ENCODE peak calls at places on chromosomes 2 and 18, in six cellular contexts. B, T, S, Q, V and M are unnamed samples.

GRCh38 chr2:106205488-106205887 is 11.4 kb upstream of the UXS1 start:
- DNase-seq in T (no peak), V (no peak), B (no peak), S (no peak), Q (no peak), M (no peak)

GRCh38 chr18:70423988-70424387 is 135.1 kb downstream of the SOCS6 start:
- DNase-seq in S (no peak), B (no peak), T (peak; percentile 66), V (no peak), Q (peak; percentile 71), M (no peak)

GRCh38 chr2:14235667-14236066 is 396.9 kb upstream of the LRATD1 start:
- DNase-seq in T (no peak), Q (no peak), B (no peak), S (no peak), V (no peak), M (no peak)

GRCh38 chr18:49933530-49933929 is 120.2 kb upstream of the ACAA2 start:
- DNase-seq in V (no peak), S (no peak), T (peak; percentile 45), Q (peak; percentile 57), B (no peak), M (no peak)

GRCh38 chr2:117704818-117705217 is 109.7 kb upstream of the DDX18 start:
- DNase-seq in T (no peak), V (no peak), B (no peak), S (no peak), Q (no peak), M (no peak)

GRCh38 chr2:134375935-134376334 is 122.1 kb downstream of the MGAT5 start:
- DNase-seq in S (no peak), V (no peak), Q (peak; percentile 78), B (no peak), T (peak; percentile 67), M (no peak)

GRCh38 chr2:134668821-134669220 is 50.0 kb downstream of the TMEM163 start:
- DNase-seq in T (peak; percentile 75), V (peak; percentile 9), Q (peak; percentile 83), B (peak; percentile 93), S (peak; percentile 65), M (peak; percentile 86)

GRCh38 chr2:64488050-64488974 is 34.4 kb downstream of the LGALSL start:
- DNase-seq in T (peak; percentile 4), Q (peak; percentile 13), V (peak; percentile 61), B (peak; percentile 66), S (peak; percentile 66), M (peak; percentile 63)

GRCh38 chr2:218546012-218546411 is 22.1 kb downstream of the USP37 start:
- DNase-seq in B (no peak), T (no peak), S (no peak), V (no peak), Q (no peak), M (no peak)

GRCh38 chr2:30655660-30656059 is 151.6 kb downstream of the CAPN13 start:
- DNase-seq in S (no peak), V (no peak), B (no peak), Q (peak; percentile 93), T (peak; percentile 93), M (no peak)

GRCh38 chr18:74380916-74381315 is 65.3 kb downstream of the C18orf63 start:
- DNase-seq in V (no peak), T (no peak), B (no peak), S (no peak), Q (no peak), M (no peak)

GRCh38 chr2:131122496-131122895 is 17.4 kb downstream of the PLEKHB2 start:
- DNase-seq in Q (no peak), V (no peak), T (no peak), S (no peak), B (no peak), M (no peak)

GRCh38 chr18:49304746-49305145 is 155.7 kb downstream of the DYM start:
- DNase-seq in T (no peak), S (no peak), B (no peak), V (no peak), Q (no peak), M (no peak)

GRCh38 chr2:108612514-108613183 is 78.4 kb downstream of the LIMS1 start:
- DNase-seq in S (peak; percentile 38), V (peak; percentile 42), T (no peak), Q (no peak), B (peak; percentile 60), M (peak; percentile 34)

GRCh38 chr2:3483227-3483985 is 35.9 kb downstream of the ADI1 start:
- DNase-seq in T (peak; percentile 91), Q (peak; percentile 93), S (no peak), V (peak; percentile 88), B (peak; percentile 73), M (no peak)

GRCh38 chr2:8193686-8194615 is 487.9 kb upstream of the ID2 start:
- DNase-seq in T (no peak), B (no peak), Q (no peak), S (no peak), V (no peak), M (no peak)

GRCh38 chr18:37836071-37836470 is 270.5 kb upstream of the CELF4 start:
- DNase-seq in T (no peak), V (no peak), B (no peak), S (no peak), Q (no peak), M (no peak)

GRCh38 chr2:112790305-112790704 is 6.0 kb upstream of the IL1A start:
- DNase-seq in V (no peak), Q (no peak), S (no peak), B (no peak), T (no peak), M (no peak)

GRCh38 chr2:216710531-216711282 is 15.4 kb upstream of the IGFBP5 start:
- DNase-seq in S (no peak), T (peak; percentile 84), V (peak; percentile 66), B (no peak), Q (peak; percentile 88), M (no peak)

GRCh38 chr2:170747921-170748320 is 22.3 kb upstream of the ERICH2 start:
- DNase-seq in S (no peak), T (peak; percentile 87), Q (peak; percentile 90), B (no peak), V (no peak), M (no peak)

GRCh38 chr2:229173810-229174359 is 97.2 kb downstream of the PID1 start:
- DNase-seq in S (no peak), B (no peak), Q (no peak), T (no peak), V (no peak), M (no peak)

GRCh38 chr18:2134364-2134763 is 436.9 kb downstream of the METTL4 start:
- DNase-seq in S (no peak), V (no peak), B (no peak), T (no peak), Q (no peak), M (no peak)

GRCh38 chr18:62450546-62451395 is 72.1 kb upstream of the ZCCHC2 start:
- DNase-seq in S (no peak), T (peak; percentile 79), Q (peak; percentile 81), V (peak; percentile 50), B (no peak), M (no peak)

GRCh38 chr2:221501210-221501882 is 70.8 kb downstream of the EPHA4 start:
- DNase-seq in T (peak; percentile 84), V (no peak), Q (peak; percentile 88), B (no peak), S (no peak), M (no peak)

GRCh38 chr2:177433402-177433801 is 40.8 kb downstream of the AGPS start:
- DNase-seq in B (no peak), V (no peak), T (peak; percentile 72), Q (peak; percentile 75), S (no peak), M (no peak)

GRCh38 chr2:13006829-13007715 is 290.3 kb downstream of the TRIB2 start:
- DNase-seq in T (peak; percentile 39), V (peak; percentile 49), B (peak; percentile 34), Q (peak; percentile 58), S (peak; percentile 40), M (peak; percentile 34)
- H3K27ac ChIP-seq in T (no peak overlapping the region), V (no peak overlapping the region), B (no peak overlapping the region), Q (no peak overlapping the region), S (no peak overlapping the region), M (no peak overlapping the region)

GRCh38 chr2:234206738-234207137 is 156.2 kb downstream of the SPP2 start:
- DNase-seq in S (no peak), Q (no peak), V (no peak), B (no peak), T (no peak), M (no peak)

GRCh38 chr2:234212534-234212933 is 162.0 kb downstream of the SPP2 start:
- DNase-seq in T (no peak), V (no peak), S (no peak), B (no peak), Q (no peak), M (no peak)

GRCh38 chr2:234211797-234212196 is 161.3 kb downstream of the SPP2 start:
- DNase-seq in Q (peak; percentile 32), B (no peak), V (no peak), S (no peak), T (no peak), M (no peak)
- H3K27ac ChIP-seq in Q (no peak overlapping the region), B (no peak overlapping the region), V (no peak overlapping the region), S (no peak overlapping the region), T (no peak overlapping the region), M (no peak overlapping the region)

GRCh38 chr2:54061272-54061671 is 54.1 kb upstream of the ACYP2 start:
- DNase-seq in V (no peak), B (no peak), Q (no peak), T (no peak), S (no peak), M (no peak)

GRCh38 chr2:54063967-54064535 is 51.4 kb upstream of the ACYP2 start:
- DNase-seq in Q (no peak), T (no peak), B (no peak), V (peak; percentile 73), S (no peak), M (no peak)

GRCh38 chr2:54060000-54060399 is 55.4 kb upstream of the ACYP2 start:
- DNase-seq in T (no peak), S (no peak), V (no peak), B (no peak), Q (no peak), M (no peak)

GRCh38 chr2:54058449-54058848 is 57.0 kb upstream of the ACYP2 start:
- DNase-seq in Q (no peak), B (no peak), S (no peak), T (no peak), V (no peak), M (no peak)

GRCh38 chr2:54059504-54059903 is 55.9 kb upstream of the ACYP2 start:
- DNase-seq in T (no peak), S (no peak), Q (no peak), V (no peak), B (no peak), M (no peak)
- H3K27ac ChIP-seq in T (no peak overlapping the region), S (no peak overlapping the region), Q (no peak overlapping the region), V (no peak overlapping the region), B (no peak overlapping the region), M (no peak overlapping the region)

DNA sequence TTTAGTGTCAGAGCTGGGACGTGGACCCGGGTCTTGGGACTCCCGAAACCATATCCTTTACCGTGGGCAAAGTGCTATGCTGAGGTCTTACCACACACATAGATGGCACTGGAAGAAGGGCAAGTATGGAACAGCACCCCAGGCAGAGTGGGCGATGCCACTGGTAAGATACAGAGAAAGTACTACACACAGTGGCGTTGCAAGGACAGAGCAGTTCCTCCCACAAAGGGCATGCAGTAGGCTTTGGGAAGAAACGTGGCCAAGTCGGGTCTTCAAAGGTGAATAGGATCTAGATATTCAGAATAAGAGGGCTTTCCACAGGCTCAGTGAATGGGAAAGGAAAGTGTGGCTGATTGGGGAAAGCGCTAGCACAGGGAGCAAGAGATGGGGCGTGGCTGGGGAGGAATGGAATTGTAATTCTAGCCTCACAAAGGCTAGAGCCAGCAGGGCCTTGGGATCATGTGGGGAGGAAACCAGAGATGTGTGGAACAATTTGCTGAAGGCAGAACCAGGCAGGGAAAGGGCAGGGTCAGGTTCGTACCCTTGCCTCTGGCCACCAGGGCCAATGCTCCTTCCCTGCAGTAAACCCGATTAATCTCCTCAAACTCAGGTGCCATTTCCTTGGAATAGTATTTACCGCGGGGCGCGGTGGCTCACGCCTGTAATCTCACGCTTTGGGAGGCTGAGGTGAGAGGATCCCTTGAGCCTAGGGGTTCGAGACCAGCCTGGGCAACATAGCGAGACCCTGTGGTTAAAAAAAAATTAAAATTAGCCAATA is 36.0 kb downstream of the PCBP1 start:
- DNase-seq in B (no peak), Q (peak; percentile 59), V (peak; percentile 48), T (peak; percentile 51), S (no peak), M (no peak)
- H3K27ac ChIP-seq in B (peak overlapping the region; percentile 97), Q (peak overlapping the region; percentile 89), V (peak overlapping the region; percentile 89), T (peak overlapping the region; percentile 97), S (peak overlapping the region; percentile 90), M (peak overlapping the region; percentile 99)